ENCODE peak calls at places on chromosomes 16 and 17, in nine cellular contexts. One of them, this sample, is unnamed.

GRCh38 chr17:14833201-14833773 is 431.8 kb downstream of the PMP22 start:
- DNase-seq in HL-60: peak; percentile 22
- DNase-seq in HepG2: no peak
- DNase-seq in SK-N-SH: no peak
- DNase-seq in K562: no peak
- DNase-seq in A549: no peak
- DNase-seq in HCT116: no peak
- DNase-seq in GM12878: no peak
- DNase-seq in Panc1: no peak
- DNase-seq in this sample: no peak

GRCh38 chr17:57484826-57485565 is 228.7 kb downstream of the MSI2 start:
- DNase-seq in HL-60: no peak
- DNase-seq in HepG2: no peak
- DNase-seq in SK-N-SH: no peak
- DNase-seq in K562: no peak
- DNase-seq in A549: no peak
- DNase-seq in HCT116: no peak
- DNase-seq in GM12878: no peak
- DNase-seq in Panc1: no peak
- DNase-seq in this sample: no peak

GRCh38 chr17:45790296-45790922 is 6.3 kb downstream of the CRHR1 start:
- DNase-seq in HL-60: no peak
- DNase-seq in HepG2: no peak
- DNase-seq in SK-N-SH: no peak
- DNase-seq in K562: no peak
- DNase-seq in A549: no peak
- DNase-seq in HCT116: no peak
- DNase-seq in GM12878: no peak
- DNase-seq in Panc1: no peak
- DNase-seq in this sample: no peak

GRCh38 chr16:10613771-10614485 is 33.5 kb upstream of the EMP2 start:
- DNase-seq in HL-60: no peak
- DNase-seq in HepG2: no peak
- DNase-seq in SK-N-SH: no peak
- DNase-seq in K562: no peak
- DNase-seq in A549: no peak
- DNase-seq in HCT116: no peak
- DNase-seq in GM12878: no peak
- DNase-seq in Panc1: no peak
- DNase-seq in this sample: no peak

GRCh38 chr16:77885596-77886295 is 97.4 kb downstream of the VAT1L start:
- DNase-seq in HL-60: no peak
- DNase-seq in HepG2: no peak
- DNase-seq in SK-N-SH: no peak
- DNase-seq in K562: no peak
- DNase-seq in A549: no peak
- DNase-seq in HCT116: no peak
- DNase-seq in GM12878: no peak
- DNase-seq in Panc1: no peak
- DNase-seq in this sample: no peak

GRCh38 chr16:1669698-1670097 is 8.4 kb upstream of the JPT2 start:
- DNase-seq in HL-60: no peak
- DNase-seq in HepG2: no peak
- DNase-seq in SK-N-SH: no peak
- DNase-seq in K562: no peak
- DNase-seq in A549: no peak
- DNase-seq in HCT116: no peak
- DNase-seq in GM12878: no peak
- DNase-seq in Panc1: no peak
- DNase-seq in this sample: no peak

GRCh38 chr16:73058221-73058615 is 10.3 kb upstream of the ZFHX3 start:
- DNase-seq in HL-60: no peak
- DNase-seq in HepG2: no peak
- DNase-seq in SK-N-SH: peak; percentile 72
- DNase-seq in K562: peak; percentile 33
- DNase-seq in A549: no peak
- DNase-seq in HCT116: no peak
- DNase-seq in GM12878: no peak
- DNase-seq in Panc1: no peak
- DNase-seq in this sample: peak; percentile 62

GRCh38 chr16:86261379-86261778 is 248.9 kb upstream of the FOXF1 start:
- DNase-seq in HL-60: peak; percentile 16
- DNase-seq in HepG2: no peak
- DNase-seq in SK-N-SH: no peak
- DNase-seq in K562: peak; percentile 90
- DNase-seq in A549: peak; percentile 44
- DNase-seq in HCT116: peak; percentile 81
- DNase-seq in GM12878: peak; percentile 3
- DNase-seq in Panc1: no peak
- DNase-seq in this sample: no peak

GRCh38 chr16:47924950-47925349 is 230.8 kb downstream of the ABCC12 start:
- DNase-seq in HL-60: no peak
- DNase-seq in HepG2: no peak
- DNase-seq in SK-N-SH: no peak
- DNase-seq in K562: no peak
- DNase-seq in A549: no peak
- DNase-seq in HCT116: no peak
- DNase-seq in GM12878: no peak
- DNase-seq in Panc1: no peak
- DNase-seq in this sample: no peak

GRCh38 chr17:75404223-75404738 is 1.2 kb downstream of the GRB2 start:
- DNase-seq in HL-60: peak; percentile 89
- DNase-seq in HepG2: peak; percentile 83
- DNase-seq in SK-N-SH: peak; percentile 87
- DNase-seq in K562: peak; percentile 40
- DNase-seq in A549: peak; percentile 86
- DNase-seq in HCT116: peak; percentile 69
- DNase-seq in GM12878: no peak
- DNase-seq in Panc1: peak; percentile 62
- DNase-seq in this sample: peak; percentile 94

GRCh38 chr16:80825365-80825758 is 21.0 kb upstream of the CDYL2 start:
- DNase-seq in HL-60: no peak
- DNase-seq in HepG2: no peak
- DNase-seq in SK-N-SH: no peak
- DNase-seq in K562: no peak
- DNase-seq in A549: no peak
- DNase-seq in HCT116: no peak
- DNase-seq in GM12878: no peak
- DNase-seq in Panc1: no peak
- DNase-seq in this sample: no peak

GRCh38 chr16:50183316-50183715 is 30.2 kb downstream of the TENT4B start:
- DNase-seq in HL-60: no peak
- DNase-seq in HepG2: no peak
- DNase-seq in SK-N-SH: no peak
- DNase-seq in K562: no peak
- DNase-seq in A549: no peak
- DNase-seq in HCT116: no peak
- DNase-seq in GM12878: no peak
- DNase-seq in Panc1: no peak
- DNase-seq in this sample: no peak

GRCh38 chr17:78032166-78032565 is 73.7 kb downstream of the TNRC6C start:
- DNase-seq in HL-60: no peak
- DNase-seq in HepG2: no peak
- DNase-seq in SK-N-SH: no peak
- DNase-seq in K562: peak; percentile 46
- DNase-seq in A549: no peak
- DNase-seq in HCT116: no peak
- DNase-seq in GM12878: no peak
- DNase-seq in Panc1: no peak
- DNase-seq in this sample: no peak

DNA sequence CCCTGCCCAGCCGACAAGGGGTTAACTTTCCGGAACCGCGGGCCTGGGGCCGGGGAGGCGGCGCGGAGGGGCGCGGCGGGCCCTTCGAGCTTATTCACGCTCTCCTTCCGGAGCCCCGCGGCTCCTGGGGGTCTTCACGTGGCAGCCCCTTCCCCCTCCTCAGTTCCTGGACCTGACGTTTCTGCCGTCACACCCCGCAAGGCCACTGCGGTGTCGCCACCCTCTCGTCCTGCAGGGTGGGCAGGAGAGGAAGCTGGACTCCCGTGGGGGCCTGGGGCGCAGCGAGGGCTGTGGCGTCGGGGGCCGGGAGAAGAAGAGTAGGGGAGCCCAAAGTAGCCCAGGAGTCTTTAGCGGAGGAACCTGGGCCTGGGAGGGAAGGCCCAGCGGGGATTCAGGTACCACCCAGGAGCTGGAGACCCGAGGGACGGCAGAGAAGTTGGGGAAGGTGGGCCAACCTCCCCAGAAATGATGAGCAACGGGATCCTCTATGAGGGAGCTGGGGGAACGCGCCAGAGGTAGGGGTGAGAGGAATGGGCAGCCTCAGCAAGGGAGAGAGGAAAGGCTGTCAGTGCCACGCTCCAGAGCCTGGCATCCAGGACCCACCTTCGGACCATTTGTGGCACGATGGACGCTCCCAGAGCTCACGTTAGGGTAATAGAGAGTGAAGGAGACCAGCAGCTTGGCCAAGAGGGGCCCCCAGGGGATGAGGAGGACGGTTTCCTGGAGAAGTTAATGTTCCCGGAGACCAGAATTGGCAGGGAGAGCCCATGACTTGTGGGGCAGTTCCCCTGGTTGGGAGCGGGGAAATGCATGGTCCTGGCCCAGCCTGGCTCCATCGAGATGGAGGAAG is 3.3 kb upstream of the HIC1 start:
- DNase-seq in HL-60: no peak
- DNase-seq in HepG2: no peak
- DNase-seq in SK-N-SH: no peak
- DNase-seq in K562: no peak
- DNase-seq in A549: no peak
- DNase-seq in HCT116: no peak
- DNase-seq in GM12878: no peak
- DNase-seq in Panc1: no peak
- DNase-seq in this sample: no peak
- TF ChIP-seq REST in HL-60: no peak
- TF ChIP-seq REST in HepG2: no peak
- TF ChIP-seq REST in SK-N-SH: no peak
- TF ChIP-seq REST in K562: no peak
- TF ChIP-seq REST in A549: no peak
- TF ChIP-seq REST in HCT116: no peak
- TF ChIP-seq REST in GM12878: no peak
- TF ChIP-seq REST in Panc1: no peak
- TF ChIP-seq REST in this sample: no peak

GRCh38 chr16:21683184-21683583 is 19.4 kb downstream of the OTOA start:
- DNase-seq in HL-60: no peak
- DNase-seq in HepG2: no peak
- DNase-seq in SK-N-SH: no peak
- DNase-seq in K562: no peak
- DNase-seq in A549: no peak
- DNase-seq in HCT116: no peak
- DNase-seq in GM12878: no peak
- DNase-seq in Panc1: no peak
- DNase-seq in this sample: no peak

GRCh38 chr16:21685034-21685455 is 21.3 kb downstream of the OTOA start:
- DNase-seq in HL-60: no peak
- DNase-seq in HepG2: no peak
- DNase-seq in SK-N-SH: no peak
- DNase-seq in K562: peak; percentile 35
- DNase-seq in A549: no peak
- DNase-seq in HCT116: no peak
- DNase-seq in GM12878: no peak
- DNase-seq in Panc1: no peak
- DNase-seq in this sample: peak; percentile 70

GRCh38 chr16:21689107-21689506 is 25.3 kb downstream of the OTOA start:
- DNase-seq in HL-60: no peak
- DNase-seq in HepG2: no peak
- DNase-seq in SK-N-SH: no peak
- DNase-seq in K562: no peak
- DNase-seq in A549: no peak
- DNase-seq in HCT116: no peak
- DNase-seq in GM12878: no peak
- DNase-seq in Panc1: no peak
- DNase-seq in this sample: no peak

GRCh38 chr16:21684199-21684598 is 20.4 kb downstream of the OTOA start:
- DNase-seq in HL-60: no peak
- DNase-seq in HepG2: peak; percentile 50
- DNase-seq in SK-N-SH: peak; percentile 42
- DNase-seq in K562: peak; percentile 58
- DNase-seq in A549: peak; percentile 47
- DNase-seq in HCT116: peak; percentile 4
- DNase-seq in GM12878: no peak
- DNase-seq in Panc1: no peak
- DNase-seq in this sample: peak; percentile 72
- TF ChIP-seq REST in HL-60: no peak
- TF ChIP-seq REST in HepG2: no peak
- TF ChIP-seq REST in SK-N-SH: no peak
- TF ChIP-seq REST in K562: no peak
- TF ChIP-seq REST in A549: no peak
- TF ChIP-seq REST in HCT116: no peak
- TF ChIP-seq REST in GM12878: no peak
- TF ChIP-seq REST in Panc1: no peak
- TF ChIP-seq REST in this sample: peak; percentile 46

GRCh38 chr16:57224651-57225335 is 20.3 kb upstream of the ARL2BP start:
- DNase-seq in HL-60: no peak
- DNase-seq in HepG2: no peak
- DNase-seq in SK-N-SH: no peak
- DNase-seq in K562: no peak
- DNase-seq in A549: no peak
- DNase-seq in HCT116: no peak
- DNase-seq in GM12878: no peak
- DNase-seq in Panc1: no peak
- DNase-seq in this sample: no peak

GRCh38 chr16:57225978-57226377 is 19.1 kb upstream of the ARL2BP start:
- DNase-seq in HL-60: no peak
- DNase-seq in HepG2: no peak
- DNase-seq in SK-N-SH: no peak
- DNase-seq in K562: no peak
- DNase-seq in A549: no peak
- DNase-seq in HCT116: no peak
- DNase-seq in GM12878: no peak
- DNase-seq in Panc1: no peak
- DNase-seq in this sample: no peak

GRCh38 chr16:57231821-57232350 is 13.2 kb upstream of the ARL2BP start:
- DNase-seq in HL-60: no peak
- DNase-seq in HepG2: no peak
- DNase-seq in SK-N-SH: no peak
- DNase-seq in K562: no peak
- DNase-seq in A549: no peak
- DNase-seq in HCT116: no peak
- DNase-seq in GM12878: no peak
- DNase-seq in Panc1: no peak
- DNase-seq in this sample: no peak

GRCh38 chr16:57229079-57229478 is 16.0 kb upstream of the ARL2BP start:
- DNase-seq in HL-60: no peak
- DNase-seq in HepG2: no peak
- DNase-seq in SK-N-SH: no peak
- DNase-seq in K562: no peak
- DNase-seq in A549: no peak
- DNase-seq in HCT116: no peak
- DNase-seq in GM12878: no peak
- DNase-seq in Panc1: no peak
- DNase-seq in this sample: no peak

GRCh38 chr16:57226701-57227621 is 18.1 kb upstream of the ARL2BP start:
- DNase-seq in HL-60: no peak
- DNase-seq in HepG2: no peak
- DNase-seq in SK-N-SH: peak; percentile 57
- DNase-seq in K562: no peak
- DNase-seq in A549: no peak
- DNase-seq in HCT116: no peak
- DNase-seq in GM12878: no peak
- DNase-seq in Panc1: no peak
- DNase-seq in this sample: no peak
- TF ChIP-seq REST in HL-60: no peak
- TF ChIP-seq REST in HepG2: no peak
- TF ChIP-seq REST in SK-N-SH: no peak
- TF ChIP-seq REST in K562: no peak
- TF ChIP-seq REST in A549: no peak
- TF ChIP-seq REST in HCT116: no peak
- TF ChIP-seq REST in GM12878: no peak
- TF ChIP-seq REST in Panc1: no peak
- TF ChIP-seq REST in this sample: no peak

GRCh38 chr17:41914358-41914766 is 4.4 kb downstream of the ACLY start:
- DNase-seq in HL-60: no peak
- DNase-seq in HepG2: peak; percentile 65
- DNase-seq in SK-N-SH: no peak
- DNase-seq in K562: no peak
- DNase-seq in A549: peak; percentile 73
- DNase-seq in HCT116: no peak
- DNase-seq in GM12878: no peak
- DNase-seq in Panc1: no peak
- DNase-seq in this sample: no peak
- TF ChIP-seq REST in HL-60: no peak
- TF ChIP-seq REST in HepG2: no peak
- TF ChIP-seq REST in SK-N-SH: no peak
- TF ChIP-seq REST in K562: no peak
- TF ChIP-seq REST in A549: no peak
- TF ChIP-seq REST in HCT116: no peak
- TF ChIP-seq REST in GM12878: no peak
- TF ChIP-seq REST in Panc1: no peak
- TF ChIP-seq REST in this sample: no peak